ENCODE peak calls at places on chromosomes 6 and 20, in nine cellular contexts. One of them, this sample, is unnamed.

GRCh38 chr6:32554269-32554919 is 24.3 kb upstream of the HLA-DRB5 start:
- DNase-seq in activated B cell treated with CpG ODN at 0.5 μM for 24 hours: no peak
- DNase-seq in left lung: no peak
- DNase-seq in fibroblast of villous mesenchyme: no peak
- DNase-seq in nephron progenitor cell: peak
- DNase-seq in GM12865: no peak
- DNase-seq in dorsolateral prefrontal cortex: no peak
- DNase-seq in H9: no peak
- DNase-seq in AG09319: no peak
- DNase-seq in this sample: no peak

GRCh38 chr6:84026721-84027164 is 6.8 kb upstream of the MRAP2 start:
- DNase-seq in AG09319: no peak
- DNase-seq in fibroblast of villous mesenchyme: no peak
- DNase-seq in left lung: no peak
- DNase-seq in activated B cell treated with CpG ODN at 0.5 μM for 24 hours: no peak
- DNase-seq in H9: no peak
- DNase-seq in dorsolateral prefrontal cortex: no peak
- DNase-seq in GM12865: no peak
- DNase-seq in nephron progenitor cell: no peak
- DNase-seq in this sample: no peak

GRCh38 chr6:135936606-135937005 is 85.1 kb downstream of the PDE7B start:
- DNase-seq in activated B cell treated with CpG ODN at 0.5 μM for 24 hours: no peak
- DNase-seq in fibroblast of villous mesenchyme: peak
- DNase-seq in H9: no peak
- DNase-seq in GM12865: no peak
- DNase-seq in dorsolateral prefrontal cortex: no peak
- DNase-seq in left lung: no peak
- DNase-seq in AG09319: peak
- DNase-seq in nephron progenitor cell: no peak
- DNase-seq in this sample: no peak

GRCh38 chr20:11691766-11692165 is 225.9 kb upstream of the BTBD3 start:
- DNase-seq in H9: no peak
- DNase-seq in nephron progenitor cell: no peak
- DNase-seq in GM12865: no peak
- DNase-seq in dorsolateral prefrontal cortex: no peak
- DNase-seq in activated B cell treated with CpG ODN at 0.5 μM for 24 hours: no peak
- DNase-seq in left lung: no peak
- DNase-seq in AG09319: no peak
- DNase-seq in fibroblast of villous mesenchyme: no peak
- DNase-seq in this sample: no peak

GRCh38 chr6:45922728-45923351 is 92.8 kb downstream of the CLIC5 start:
- DNase-seq in AG09319: peak
- DNase-seq in activated B cell treated with CpG ODN at 0.5 μM for 24 hours: peak
- DNase-seq in fibroblast of villous mesenchyme: peak
- DNase-seq in nephron progenitor cell: peak
- DNase-seq in H9: peak
- DNase-seq in dorsolateral prefrontal cortex: peak
- DNase-seq in left lung: peak
- DNase-seq in GM12865: peak
- DNase-seq in this sample: peak

GRCh38 chr20:23043376-23043775 is 6.1 kb downstream of the THBD start:
- DNase-seq in H9: no peak
- DNase-seq in nephron progenitor cell: no peak
- DNase-seq in fibroblast of villous mesenchyme: no peak
- DNase-seq in GM12865: peak
- DNase-seq in left lung: no peak
- DNase-seq in dorsolateral prefrontal cortex: no peak
- DNase-seq in AG09319: no peak
- DNase-seq in activated B cell treated with CpG ODN at 0.5 μM for 24 hours: no peak
- DNase-seq in this sample: no peak

GRCh38 chr20:5657190-5657872 is 92.9 kb upstream of the SHLD1 start:
- DNase-seq in AG09319: peak
- DNase-seq in left lung: peak
- DNase-seq in activated B cell treated with CpG ODN at 0.5 μM for 24 hours: no peak
- DNase-seq in dorsolateral prefrontal cortex: no peak
- DNase-seq in H9: no peak
- DNase-seq in fibroblast of villous mesenchyme: peak
- DNase-seq in GM12865: no peak
- DNase-seq in nephron progenitor cell: no peak
- DNase-seq in this sample: peak

GRCh38 chr6:43805695-43806040 is 35.7 kb downstream of the VEGFA start:
- DNase-seq in fibroblast of villous mesenchyme: no peak
- DNase-seq in H9: no peak
- DNase-seq in GM12865: no peak
- DNase-seq in nephron progenitor cell: no peak
- DNase-seq in activated B cell treated with CpG ODN at 0.5 μM for 24 hours: no peak
- DNase-seq in left lung: no peak
- DNase-seq in dorsolateral prefrontal cortex: no peak
- DNase-seq in AG09319: no peak
- DNase-seq in this sample: no peak

GRCh38 chr6:36127462-36128016 is 2.8 kb upstream of the MAPK13 start:
- DNase-seq in nephron progenitor cell: no peak
- DNase-seq in H9: no peak
- DNase-seq in AG09319: peak
- DNase-seq in GM12865: no peak
- DNase-seq in activated B cell treated with CpG ODN at 0.5 μM for 24 hours: no peak
- DNase-seq in dorsolateral prefrontal cortex: no peak
- DNase-seq in fibroblast of villous mesenchyme: peak
- DNase-seq in left lung: peak
- DNase-seq in this sample: peak

GRCh38 chr20:56974499-56975250 is 291.8 kb downstream of the BMP7 start:
- DNase-seq in left lung: no peak
- DNase-seq in activated B cell treated with CpG ODN at 0.5 μM for 24 hours: no peak
- DNase-seq in AG09319: peak
- DNase-seq in fibroblast of villous mesenchyme: peak
- DNase-seq in nephron progenitor cell: peak
- DNase-seq in GM12865: peak
- DNase-seq in H9: peak
- DNase-seq in dorsolateral prefrontal cortex: no peak
- DNase-seq in this sample: no peak

GRCh38 chr6:113870917-113871316 is 13.8 kb downstream of the MARCKS start:
- DNase-seq in H9: no peak
- DNase-seq in dorsolateral prefrontal cortex: no peak
- DNase-seq in GM12865: no peak
- DNase-seq in AG09319: no peak
- DNase-seq in activated B cell treated with CpG ODN at 0.5 μM for 24 hours: no peak
- DNase-seq in fibroblast of villous mesenchyme: no peak
- DNase-seq in nephron progenitor cell: no peak
- DNase-seq in left lung: no peak
- DNase-seq in this sample: no peak

GRCh38 chr6:112372213-112372806 is 25.2 kb downstream of the RFPL4B start:
- DNase-seq in GM12865: no peak
- DNase-seq in activated B cell treated with CpG ODN at 0.5 μM for 24 hours: no peak
- DNase-seq in dorsolateral prefrontal cortex: no peak
- DNase-seq in left lung: no peak
- DNase-seq in AG09319: peak
- DNase-seq in H9: no peak
- DNase-seq in fibroblast of villous mesenchyme: peak
- DNase-seq in nephron progenitor cell: no peak
- DNase-seq in this sample: no peak

GRCh38 chr6:54198134-54198533 is 86.9 kb downstream of the MLIP start:
- DNase-seq in activated B cell treated with CpG ODN at 0.5 μM for 24 hours: no peak
- DNase-seq in dorsolateral prefrontal cortex: no peak
- DNase-seq in H9: no peak
- DNase-seq in nephron progenitor cell: no peak
- DNase-seq in GM12865: no peak
- DNase-seq in fibroblast of villous mesenchyme: peak
- DNase-seq in AG09319: no peak
- DNase-seq in left lung: no peak
- DNase-seq in this sample: no peak

GRCh38 chr6:11918021-11918738 is 93.9 kb upstream of the HIVEP1 start:
- DNase-seq in activated B cell treated with CpG ODN at 0.5 μM for 24 hours: no peak
- DNase-seq in dorsolateral prefrontal cortex: no peak
- DNase-seq in GM12865: no peak
- DNase-seq in AG09319: peak
- DNase-seq in H9: no peak
- DNase-seq in fibroblast of villous mesenchyme: peak
- DNase-seq in left lung: no peak
- DNase-seq in nephron progenitor cell: no peak
- DNase-seq in this sample: no peak

GRCh38 chr6:106258726-106259125 is 66.8 kb downstream of the ATG5 start:
- DNase-seq in H9: no peak
- DNase-seq in nephron progenitor cell: no peak
- DNase-seq in AG09319: no peak
- DNase-seq in fibroblast of villous mesenchyme: no peak
- DNase-seq in left lung: no peak
- DNase-seq in GM12865: no peak
- DNase-seq in dorsolateral prefrontal cortex: no peak
- DNase-seq in activated B cell treated with CpG ODN at 0.5 μM for 24 hours: no peak
- DNase-seq in this sample: no peak

GRCh38 chr6:88013554-88013953 is 34.1 kb upstream of the SPACA1 start:
- DNase-seq in left lung: no peak
- DNase-seq in nephron progenitor cell: no peak
- DNase-seq in GM12865: no peak
- DNase-seq in H9: no peak
- DNase-seq in fibroblast of villous mesenchyme: no peak
- DNase-seq in activated B cell treated with CpG ODN at 0.5 μM for 24 hours: no peak
- DNase-seq in dorsolateral prefrontal cortex: no peak
- DNase-seq in AG09319: no peak
- DNase-seq in this sample: no peak
- TF ChIP-seq CTCF in left lung: no peak
- TF ChIP-seq CTCF in nephron progenitor cell: no peak
- TF ChIP-seq CTCF in GM12865: no peak
- TF ChIP-seq CTCF in H9: peak
- TF ChIP-seq CTCF in fibroblast of villous mesenchyme: peak
- TF ChIP-seq CTCF in activated B cell treated with CpG ODN at 0.5 μM for 24 hours: no peak
- TF ChIP-seq CTCF in dorsolateral prefrontal cortex: no peak
- TF ChIP-seq CTCF in AG09319: no peak
- TF ChIP-seq CTCF in this sample: no peak

GRCh38 chr6:162471842-162472241 is 255.7 kb downstream of the PRKN start:
- DNase-seq in activated B cell treated with CpG ODN at 0.5 μM for 24 hours: no peak
- DNase-seq in AG09319: no peak
- DNase-seq in nephron progenitor cell: no peak
- DNase-seq in GM12865: no peak
- DNase-seq in H9: no peak
- DNase-seq in left lung: no peak
- DNase-seq in fibroblast of villous mesenchyme: no peak
- DNase-seq in dorsolateral prefrontal cortex: no peak
- DNase-seq in this sample: no peak

GRCh38 chr6:162478191-162478642 is 249.3 kb downstream of the PRKN start:
- DNase-seq in H9: no peak
- DNase-seq in fibroblast of villous mesenchyme: no peak
- DNase-seq in GM12865: peak
- DNase-seq in left lung: no peak
- DNase-seq in nephron progenitor cell: no peak
- DNase-seq in activated B cell treated with CpG ODN at 0.5 μM for 24 hours: no peak
- DNase-seq in dorsolateral prefrontal cortex: no peak
- DNase-seq in AG09319: no peak
- DNase-seq in this sample: no peak

DNA sequence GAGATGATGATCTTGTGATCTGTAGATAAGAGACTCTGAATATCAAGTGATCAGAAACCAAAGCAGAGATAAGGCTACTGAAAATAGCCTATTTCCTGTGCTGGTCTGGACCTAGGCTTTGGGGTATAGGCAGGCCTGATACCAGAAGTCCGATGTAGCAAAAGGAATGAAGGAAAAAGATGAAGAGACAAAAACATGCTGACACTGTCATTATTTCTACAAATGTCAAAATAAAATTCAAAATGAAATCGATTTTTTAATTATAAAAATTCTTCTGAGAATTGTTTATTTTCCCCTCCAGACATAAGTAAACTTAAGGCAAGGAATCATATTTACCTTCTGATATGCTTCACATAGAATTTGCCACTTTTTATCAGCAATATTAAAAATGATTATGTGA is 252.8 kb downstream of the PRKN start:
- DNase-seq in left lung: no peak
- DNase-seq in dorsolateral prefrontal cortex: no peak
- DNase-seq in nephron progenitor cell: no peak
- DNase-seq in activated B cell treated with CpG ODN at 0.5 μM for 24 hours: no peak
- DNase-seq in fibroblast of villous mesenchyme: no peak
- DNase-seq in AG09319: no peak
- DNase-seq in GM12865: no peak
- DNase-seq in H9: no peak
- DNase-seq in this sample: no peak
- TF ChIP-seq CTCF in left lung: no peak
- TF ChIP-seq CTCF in dorsolateral prefrontal cortex: no peak
- TF ChIP-seq CTCF in nephron progenitor cell: no peak
- TF ChIP-seq CTCF in activated B cell treated with CpG ODN at 0.5 μM for 24 hours: no peak
- TF ChIP-seq CTCF in fibroblast of villous mesenchyme: no peak
- TF ChIP-seq CTCF in AG09319: no peak
- TF ChIP-seq CTCF in GM12865: no peak
- TF ChIP-seq CTCF in H9: no peak
- TF ChIP-seq CTCF in this sample: no peak

DNA sequence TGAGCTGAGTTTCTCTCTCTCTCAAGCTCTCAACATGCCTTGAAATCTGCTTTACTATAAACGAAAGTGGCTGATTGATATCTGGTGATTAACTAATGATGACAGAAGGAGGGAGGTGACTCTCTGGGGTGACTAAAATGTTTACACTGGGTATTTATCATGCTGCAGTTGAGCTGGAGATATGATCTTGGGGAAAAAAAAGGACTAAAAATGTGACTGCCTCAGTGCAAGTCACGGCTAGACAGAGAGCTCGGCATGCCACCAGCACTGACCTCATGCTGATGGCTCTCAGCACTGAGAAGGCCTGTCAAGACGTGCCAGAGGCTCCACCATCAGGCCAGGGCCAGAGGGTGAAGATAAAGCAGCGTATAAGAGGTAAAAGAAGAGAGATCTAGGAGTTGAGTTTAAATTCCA is 103.1 kb upstream of the SPACA1 start:
- DNase-seq in activated B cell treated with CpG ODN at 0.5 μM for 24 hours: no peak
- DNase-seq in fibroblast of villous mesenchyme: peak
- DNase-seq in H9: peak
- DNase-seq in left lung: peak
- DNase-seq in AG09319: peak
- DNase-seq in GM12865: peak
- DNase-seq in dorsolateral prefrontal cortex: peak
- DNase-seq in nephron progenitor cell: peak
- DNase-seq in this sample: no peak
- TF ChIP-seq CTCF in activated B cell treated with CpG ODN at 0.5 μM for 24 hours: no peak
- TF ChIP-seq CTCF in fibroblast of villous mesenchyme: no peak
- TF ChIP-seq CTCF in H9: no peak
- TF ChIP-seq CTCF in left lung: no peak
- TF ChIP-seq CTCF in AG09319: peak
- TF ChIP-seq CTCF in GM12865: peak
- TF ChIP-seq CTCF in dorsolateral prefrontal cortex: peak
- TF ChIP-seq CTCF in nephron progenitor cell: no peak
- TF ChIP-seq CTCF in this sample: no peak

DNA sequence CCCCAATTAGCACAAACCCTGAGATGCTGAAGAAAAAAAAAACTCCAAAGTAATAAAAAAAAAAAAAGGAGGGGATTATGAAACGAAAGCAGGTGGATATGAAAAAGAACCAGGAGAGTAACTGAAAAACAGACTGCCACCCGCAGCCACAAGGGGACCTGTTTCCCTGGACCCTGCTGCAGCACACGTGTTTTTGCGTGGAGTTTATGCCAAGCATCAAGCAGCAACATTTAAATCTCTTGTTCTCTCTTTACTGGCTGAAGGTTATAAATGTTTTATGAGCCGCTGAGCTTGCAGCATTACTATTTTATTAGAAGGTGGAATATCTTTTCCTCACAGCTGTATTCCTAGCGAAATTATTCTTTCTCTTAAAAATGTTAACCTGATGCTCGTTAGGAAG is 131.6 kb upstream of the OLIG3 start:
- DNase-seq in activated B cell treated with CpG ODN at 0.5 μM for 24 hours: no peak
- DNase-seq in GM12865: no peak
- DNase-seq in AG09319: no peak
- DNase-seq in left lung: no peak
- DNase-seq in dorsolateral prefrontal cortex: no peak
- DNase-seq in fibroblast of villous mesenchyme: no peak
- DNase-seq in H9: no peak
- DNase-seq in nephron progenitor cell: no peak
- DNase-seq in this sample: no peak
- TF ChIP-seq CTCF in activated B cell treated with CpG ODN at 0.5 μM for 24 hours: no peak
- TF ChIP-seq CTCF in GM12865: no peak
- TF ChIP-seq CTCF in AG09319: no peak
- TF ChIP-seq CTCF in left lung: no peak
- TF ChIP-seq CTCF in dorsolateral prefrontal cortex: no peak
- TF ChIP-seq CTCF in fibroblast of villous mesenchyme: no peak
- TF ChIP-seq CTCF in H9: peak
- TF ChIP-seq CTCF in nephron progenitor cell: peak
- TF ChIP-seq CTCF in this sample: no peak